ENCODE peak calls at places on chromosomes 4 and X, in six cellular contexts. D is tibial artery, H is GM12865, O is bronchial epithelial cell, A is nephron progenitor cell, J is AG09319. Y is an unnamed sample.

GRCh38 chr4:86891785-86892638 is at the start of gene C4orf36:
- DNase-seq in A (peak; percentile 74), D (peak; percentile 37), J (no peak), H (peak; percentile 77), O (peak; percentile 87), Y (peak; percentile 61)

GRCh38 chr4:6242271-6243029 is 27.2 kb upstream of the WFS1 start:
- DNase-seq in A (no peak), H (no peak), O (no peak), J (no peak), D (no peak), Y (no peak)

GRCh38 chr4:25767877-25768475 is 94.8 kb downstream of the SEL1L3 start:
- DNase-seq in D (peak; percentile 31), A (peak; percentile 62), J (peak; percentile 24), O (peak; percentile 63), H (peak; percentile 74), Y (no peak)

GRCh38 chr4:68465058-68465457 is 17.8 kb downstream of the TMPRSS11E start:
- DNase-seq in O (peak; percentile 73), J (no peak), H (no peak), A (no peak), D (no peak), Y (no peak)

GRCh38 chr4:176988226-176988625 is 195.5 kb upstream of the VEGFC start:
- DNase-seq in J (peak; percentile 82), O (peak; percentile 99), A (no peak), D (no peak), H (no peak), Y (no peak)

GRCh38 chrX:22383988-22384387 is 111.3 kb downstream of the CBLL2 start:
- DNase-seq in J (no peak), D (no peak), H (peak; percentile 0), O (no peak), A (no peak), Y (no peak)

GRCh38 chr4:95547708-95548471 is 883 bp downstream of the UNC5C start:
- DNase-seq in D (peak; percentile 57), A (peak; percentile 42), H (peak; percentile 2), O (no peak), J (no peak), Y (peak; percentile 10)

GRCh38 chr4:8537041-8537461 is 43.1 kb upstream of the GPR78 start:
- DNase-seq in D (peak; percentile 70), A (no peak), J (peak; percentile 72), H (peak; percentile 92), O (peak; percentile 90), Y (no peak)

GRCh38 chr4:7461171-7461570 is 26.4 kb upstream of the PSAPL1 start:
- DNase-seq in J (no peak), D (no peak), O (no peak), A (peak; percentile 59), H (no peak), Y (no peak)

GRCh38 chrX:41043950-41044349 is 41.3 kb upstream of the USP9X start:
- DNase-seq in O (peak; percentile 5), D (no peak), J (no peak), H (no peak), A (no peak), Y (no peak)

GRCh38 chrX:15653961-15654360 is 10.6 kb downstream of the CLTRN start:
- DNase-seq in H (no peak), J (no peak), A (no peak), O (no peak), D (no peak), Y (no peak)

GRCh38 chr4:55765070-55765469 is 54.5 kb upstream of the EXOC1L start:
- DNase-seq in A (no peak), H (no peak), D (no peak), J (no peak), O (no peak), Y (no peak)

GRCh38 chr4:32454482-32454881 is 1734.3 kb downstream of the PCDH7 start:
- DNase-seq in J (no peak), D (no peak), H (no peak), A (no peak), O (no peak), Y (no peak)

GRCh38 chr4:38456096-38456495 is 207.9 kb upstream of the KLF3 start:
- DNase-seq in A (no peak), H (no peak), J (no peak), O (no peak), D (no peak), Y (no peak)

DNA sequence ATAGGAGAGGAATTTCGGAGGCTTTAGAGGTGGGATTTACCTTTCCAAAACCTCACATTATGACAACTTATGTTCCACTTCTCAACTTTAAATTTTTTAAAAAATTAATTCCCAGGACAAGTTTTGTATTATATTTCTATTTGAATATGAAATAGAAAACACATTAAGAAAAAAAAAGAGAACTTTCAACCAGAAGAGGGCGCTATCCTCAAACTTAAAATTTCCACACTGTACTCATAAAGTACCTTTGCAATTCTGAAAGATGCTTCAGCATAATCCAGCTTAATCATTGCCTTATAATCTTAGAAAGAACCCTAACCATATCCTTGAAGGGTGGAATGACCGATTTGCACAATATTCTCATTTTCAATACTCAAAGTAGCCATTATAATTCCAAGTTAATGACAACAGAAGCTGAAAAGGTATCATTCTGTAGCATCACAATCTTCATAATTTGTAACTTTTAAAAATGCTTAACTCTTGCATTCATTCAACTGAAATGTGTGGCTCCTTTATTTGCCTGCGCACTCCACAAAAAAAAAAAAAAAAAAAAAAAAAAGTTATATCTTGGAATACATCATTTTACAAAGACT is 158.0 kb downstream of the KCNIP4 start:
- DNase-seq in O (peak; percentile 42), J (no peak), D (no peak), A (no peak), H (peak; percentile 30), Y (no peak)
- TF ChIP-seq CTCF in O (peak; percentile 33), J (peak; percentile 35), D (peak; percentile 22), A (peak; percentile 71), H (peak; percentile 25), Y (peak; percentile 4)

GRCh38 chr4:138555584-138555983 is 313.4 kb upstream of the SLC7A11 start:
- DNase-seq in J (no peak), O (peak; percentile 26), D (no peak), H (peak; percentile 41), A (no peak), Y (no peak)
- TF ChIP-seq CTCF in J (peak; percentile 7), O (peak; percentile 23), D (no peak), H (peak; percentile 34), A (no peak), Y (no peak)

GRCh38 chr4:138663883-138664282 is 351.7 kb upstream of the NOCT start:
- DNase-seq in O (no peak), A (no peak), H (no peak), J (no peak), D (no peak), Y (no peak)

GRCh38 chr4:138659041-138659565 is 356.5 kb upstream of the NOCT start:
- DNase-seq in D (no peak), O (no peak), A (no peak), J (no peak), H (no peak), Y (no peak)

GRCh38 chr4:138655970-138656369 is 359.6 kb upstream of the NOCT start:
- DNase-seq in A (no peak), D (no peak), J (no peak), H (no peak), O (no peak), Y (no peak)

GRCh38 chr4:138658518-138658917 is 357.1 kb upstream of the NOCT start:
- DNase-seq in D (no peak), H (no peak), O (no peak), A (no peak), J (no peak), Y (no peak)

DNA sequence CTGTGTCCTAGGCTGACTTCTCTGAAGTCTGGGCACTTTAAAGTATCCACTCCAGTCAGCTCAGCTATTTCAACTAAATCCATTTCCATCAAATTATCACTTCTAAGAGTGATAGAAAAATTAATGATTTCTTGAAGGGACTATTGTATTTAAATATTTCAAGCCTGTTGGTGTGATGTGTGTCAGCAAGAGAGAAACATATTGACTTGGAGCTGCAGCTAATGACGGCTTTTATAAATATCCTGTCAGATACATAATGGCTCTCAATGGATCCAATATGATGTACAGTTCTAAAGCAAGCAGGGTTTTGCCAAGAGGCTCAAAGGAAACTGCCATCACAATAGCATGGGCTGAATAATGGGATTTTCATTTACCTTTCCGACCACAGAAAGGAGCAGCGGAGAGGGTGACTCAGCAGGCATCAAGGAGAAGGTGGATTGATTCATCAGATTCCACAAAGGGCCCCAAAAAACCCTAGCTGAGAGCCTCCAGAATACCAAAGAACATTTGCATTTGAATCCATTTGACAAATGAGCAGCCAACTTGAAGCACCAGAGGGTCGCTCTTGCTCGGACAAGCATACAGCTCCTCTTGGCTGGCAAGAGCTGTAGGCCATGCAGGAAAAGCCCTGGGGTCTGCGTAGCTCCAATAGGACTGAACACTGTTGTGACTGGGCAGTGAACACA is 355.8 kb upstream of the NOCT start:
- DNase-seq in J (no peak), O (peak; percentile 67), D (no peak), A (no peak), H (no peak), Y (no peak)
- TF ChIP-seq CTCF in J (no peak), O (no peak), D (no peak), A (no peak), H (no peak), Y (no peak)

GRCh38 chr4:40055379-40055872 is 1.2 kb upstream of the N4BP2 start:
- DNase-seq in D (no peak), O (peak; percentile 30), J (no peak), H (no peak), A (no peak), Y (peak; percentile 51)

GRCh38 chr4:40058121-40058520 is 1.5 kb downstream of the N4BP2 start:
- DNase-seq in D (no peak), O (no peak), H (no peak), A (no peak), J (no peak), Y (no peak)

GRCh38 chr4:40057540-40058091 is 966 bp downstream of the N4BP2 start:
- DNase-seq in H (peak; percentile 94), A (peak; percentile 44), O (peak; percentile 98), D (peak; percentile 88), J (peak; percentile 89), Y (peak; percentile 92)

GRCh38 chr4:40055873-40056721 is 553 bp upstream of the N4BP2 start:
- DNase-seq in H (peak; percentile 70), O (peak; percentile 7), J (peak; percentile 75), A (peak; percentile 75), D (peak; percentile 60), Y (peak; percentile 79)

GRCh38 chr4:40056722-40057539 is at the start of gene N4BP2:
- DNase-seq in O (peak; percentile 84), J (peak; percentile 44), D (peak; percentile 72), H (peak; percentile 88), A (peak; percentile 85), Y (peak; percentile 90)
- TF ChIP-seq CTCF in O (peak; percentile 75), J (peak; percentile 51), D (peak; percentile 52), H (peak; percentile 81), A (peak; percentile 46), Y (peak; percentile 89)

GRCh38 chrX:13939741-13940597 is 89.7 kb downstream of the GEMIN8 start:
- DNase-seq in J (no peak), A (no peak), D (no peak), O (no peak), H (no peak), Y (no peak)

GRCh38 chrX:13936804-13937203 is 92.9 kb downstream of the GEMIN8 start:
- DNase-seq in O (no peak), J (no peak), A (no peak), D (no peak), H (no peak), Y (no peak)

GRCh38 chrX:13937370-13938052 is 92.2 kb downstream of the GEMIN8 start:
- DNase-seq in J (no peak), H (no peak), D (no peak), O (no peak), A (no peak), Y (peak; percentile 7)

GRCh38 chrX:13938766-13939530 is 90.7 kb downstream of the GEMIN8 start:
- DNase-seq in D (no peak), J (no peak), O (no peak), A (no peak), H (no peak), Y (peak; percentile 5)

GRCh38 chrX:13938053-13938765 is 91.5 kb downstream of the GEMIN8 start:
- DNase-seq in H (peak; percentile 4), A (peak; percentile 65), J (no peak), D (peak; percentile 22), O (no peak), Y (peak; percentile 26)
- TF ChIP-seq CTCF in H (no peak), A (no peak), J (no peak), D (no peak), O (no peak), Y (no peak)